ENCODE peak calls at places on chromosomes 6 and 20, in seven cellular contexts. One of them, this sample, is unnamed.

GRCh38 chr20:34938466-34939163 is 17.0 kb downstream of the GSS start:
- DNase-seq in mesenchymal stem cell: no peak
- DNase-seq in IMR-90: no peak
- DNase-seq in hepatocyte: no peak
- DNase-seq in OCI-LY7: no peak
- DNase-seq in K562: no peak
- DNase-seq in neuronal stem cell: no peak
- DNase-seq in this sample: no peak

GRCh38 chr6:158660331-158660730 is 10.5 kb downstream of the SYTL3 start:
- DNase-seq in mesenchymal stem cell: no peak
- DNase-seq in IMR-90: no peak
- DNase-seq in hepatocyte: peak; percentile 71
- DNase-seq in OCI-LY7: peak; percentile 67
- DNase-seq in K562: peak; percentile 70
- DNase-seq in neuronal stem cell: no peak
- DNase-seq in this sample: peak; percentile 74

GRCh38 chr20:22339091-22339881 is 245.1 kb downstream of the FOXA2 start:
- DNase-seq in mesenchymal stem cell: peak; percentile 63
- DNase-seq in IMR-90: peak; percentile 63
- DNase-seq in hepatocyte: peak; percentile 87
- DNase-seq in OCI-LY7: peak; percentile 65
- DNase-seq in K562: peak; percentile 77
- DNase-seq in neuronal stem cell: peak; percentile 71
- DNase-seq in this sample: peak; percentile 86

GRCh38 chr20:21702553-21703467 is 2.7 kb upstream of the PAX1 start:
- DNase-seq in mesenchymal stem cell: peak; percentile 11
- DNase-seq in IMR-90: peak; percentile 3
- DNase-seq in hepatocyte: peak; percentile 81
- DNase-seq in OCI-LY7: no peak
- DNase-seq in K562: peak; percentile 53
- DNase-seq in neuronal stem cell: peak; percentile 86
- DNase-seq in this sample: peak; percentile 83

GRCh38 chr6:17828149-17828548 is 121.4 kb upstream of the NUP153 start:
- DNase-seq in mesenchymal stem cell: no peak
- DNase-seq in IMR-90: no peak
- DNase-seq in hepatocyte: no peak
- DNase-seq in OCI-LY7: no peak
- DNase-seq in K562: no peak
- DNase-seq in neuronal stem cell: no peak
- DNase-seq in this sample: no peak

GRCh38 chr20:46243707-46244628 is 64.3 kb downstream of the CDH22 start:
- DNase-seq in mesenchymal stem cell: no peak
- DNase-seq in IMR-90: peak; percentile 4
- DNase-seq in hepatocyte: no peak
- DNase-seq in OCI-LY7: no peak
- DNase-seq in K562: no peak
- DNase-seq in neuronal stem cell: no peak
- DNase-seq in this sample: no peak

GRCh38 chr20:16574656-16575355 is 1.6 kb upstream of the KIF16B start:
- DNase-seq in mesenchymal stem cell: peak; percentile 84
- DNase-seq in IMR-90: peak; percentile 68
- DNase-seq in hepatocyte: peak; percentile 92
- DNase-seq in OCI-LY7: peak; percentile 86
- DNase-seq in K562: peak; percentile 91
- DNase-seq in neuronal stem cell: peak; percentile 56
- DNase-seq in this sample: peak; percentile 81

GRCh38 chr20:45545351-45545750 is 1.9 kb downstream of the EPPIN start:
- DNase-seq in mesenchymal stem cell: no peak
- DNase-seq in IMR-90: no peak
- DNase-seq in hepatocyte: no peak
- DNase-seq in OCI-LY7: no peak
- DNase-seq in K562: no peak
- DNase-seq in neuronal stem cell: no peak
- DNase-seq in this sample: no peak

GRCh38 chr20:57620274-57620990 is at the start of gene ZBP1:
- DNase-seq in mesenchymal stem cell: no peak
- DNase-seq in IMR-90: no peak
- DNase-seq in hepatocyte: no peak
- DNase-seq in OCI-LY7: peak; percentile 98
- DNase-seq in K562: no peak
- DNase-seq in neuronal stem cell: no peak
- DNase-seq in this sample: peak; percentile 74

GRCh38 chr20:38031957-38032356 is 1.3 kb downstream of the TTI1 start:
- DNase-seq in mesenchymal stem cell: no peak
- DNase-seq in IMR-90: no peak
- DNase-seq in hepatocyte: no peak
- DNase-seq in OCI-LY7: no peak
- DNase-seq in K562: peak; percentile 20
- DNase-seq in neuronal stem cell: no peak
- DNase-seq in this sample: peak; percentile 48

GRCh38 chr20:53938739-53939138 is 131.7 kb downstream of the BCAS1 start:
- DNase-seq in mesenchymal stem cell: no peak
- DNase-seq in IMR-90: no peak
- DNase-seq in hepatocyte: no peak
- DNase-seq in OCI-LY7: no peak
- DNase-seq in K562: no peak
- DNase-seq in neuronal stem cell: no peak
- DNase-seq in this sample: no peak

GRCh38 chr6:54291738-54292137 is 16.5 kb upstream of the TINAG start:
- DNase-seq in mesenchymal stem cell: peak; percentile 76
- DNase-seq in IMR-90: peak; percentile 66
- DNase-seq in hepatocyte: no peak
- DNase-seq in OCI-LY7: no peak
- DNase-seq in K562: no peak
- DNase-seq in neuronal stem cell: no peak
- DNase-seq in this sample: no peak

GRCh38 chr6:3328796-3329195 is 70.0 kb downstream of the PSMG4 start:
- DNase-seq in mesenchymal stem cell: no peak
- DNase-seq in IMR-90: no peak
- DNase-seq in hepatocyte: no peak
- DNase-seq in OCI-LY7: no peak
- DNase-seq in K562: no peak
- DNase-seq in neuronal stem cell: no peak
- DNase-seq in this sample: no peak

GRCh38 chr20:15760217-15760567 is 813.1 kb downstream of the KIF16B start:
- DNase-seq in mesenchymal stem cell: no peak
- DNase-seq in IMR-90: no peak
- DNase-seq in hepatocyte: peak; percentile 5
- DNase-seq in OCI-LY7: no peak
- DNase-seq in K562: no peak
- DNase-seq in neuronal stem cell: no peak
- DNase-seq in this sample: no peak

GRCh38 chr6:107083047-107083768 is 32.1 kb downstream of the BEND3 start:
- DNase-seq in mesenchymal stem cell: no peak
- DNase-seq in IMR-90: no peak
- DNase-seq in hepatocyte: no peak
- DNase-seq in OCI-LY7: no peak
- DNase-seq in K562: no peak
- DNase-seq in neuronal stem cell: no peak
- DNase-seq in this sample: no peak

GRCh38 chr20:37396520-37397075 is 50.7 kb downstream of the SRC start:
- DNase-seq in mesenchymal stem cell: no peak
- DNase-seq in IMR-90: no peak
- DNase-seq in hepatocyte: peak; percentile 71
- DNase-seq in OCI-LY7: no peak
- DNase-seq in K562: peak; percentile 61
- DNase-seq in neuronal stem cell: peak; percentile 92
- DNase-seq in this sample: no peak

DNA sequence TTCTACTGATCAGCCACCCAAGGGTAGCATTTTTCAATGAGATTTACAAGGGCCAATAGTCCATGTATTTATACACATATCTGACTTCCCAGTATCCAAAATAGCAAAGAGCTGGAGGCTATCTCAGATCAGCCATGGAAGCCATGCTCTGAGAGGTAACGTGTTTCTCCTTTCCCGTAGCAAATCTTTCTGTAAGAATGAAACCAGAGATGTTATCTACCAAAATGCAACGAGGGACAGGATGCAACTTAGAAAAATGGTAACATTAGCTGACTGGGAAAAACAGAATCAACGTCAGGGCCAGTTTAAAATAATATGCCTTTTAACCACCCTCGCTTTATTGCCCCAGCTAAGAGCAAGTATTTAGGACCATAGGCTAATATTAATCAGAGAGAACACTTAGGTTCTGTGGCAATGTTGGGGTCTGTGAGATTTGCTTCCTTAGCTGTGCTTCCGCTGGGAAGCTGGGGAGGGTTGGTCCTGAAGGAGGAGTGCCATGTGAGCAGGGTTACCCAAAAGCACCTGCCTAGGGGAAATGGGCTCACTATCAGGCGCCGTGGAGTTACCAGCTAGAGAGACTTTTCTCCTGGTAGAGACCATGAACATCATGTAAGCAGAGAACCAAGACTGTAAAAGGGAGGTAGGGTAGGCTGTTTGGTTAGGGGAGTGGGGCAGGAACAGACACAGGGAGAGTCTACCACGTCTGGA is 1.2 kb downstream of the ZNF831 start:
- DNase-seq in mesenchymal stem cell: no peak
- DNase-seq in IMR-90: no peak
- DNase-seq in hepatocyte: no peak
- DNase-seq in OCI-LY7: peak; percentile 38
- DNase-seq in K562: no peak
- DNase-seq in neuronal stem cell: no peak
- DNase-seq in this sample: no peak
- H3K4me2 ChIP-seq in mesenchymal stem cell: no peak overlapping the region
- H3K4me2 ChIP-seq in IMR-90: no peak overlapping the region
- H3K4me2 ChIP-seq in hepatocyte: no peak overlapping the region
- H3K4me2 ChIP-seq in OCI-LY7: peak overlapping the region; percentile 86
- H3K4me2 ChIP-seq in K562: no peak overlapping the region
- H3K4me2 ChIP-seq in neuronal stem cell: no peak overlapping the region
- H3K4me2 ChIP-seq in this sample: no peak overlapping the region

GRCh38 chr6:29667158-29667557 is 10.3 kb downstream of the MOG start:
- DNase-seq in mesenchymal stem cell: no peak
- DNase-seq in IMR-90: no peak
- DNase-seq in hepatocyte: no peak
- DNase-seq in OCI-LY7: no peak
- DNase-seq in K562: no peak
- DNase-seq in neuronal stem cell: peak; percentile 68
- DNase-seq in this sample: no peak

GRCh38 chr6:29665942-29666825 is 9.3 kb downstream of the MOG start:
- DNase-seq in mesenchymal stem cell: no peak
- DNase-seq in IMR-90: no peak
- DNase-seq in hepatocyte: no peak
- DNase-seq in OCI-LY7: no peak
- DNase-seq in K562: no peak
- DNase-seq in neuronal stem cell: no peak
- DNase-seq in this sample: no peak

GRCh38 chr6:29661071-29661470 is 4.2 kb downstream of the MOG start:
- DNase-seq in mesenchymal stem cell: no peak
- DNase-seq in IMR-90: no peak
- DNase-seq in hepatocyte: no peak
- DNase-seq in OCI-LY7: no peak
- DNase-seq in K562: no peak
- DNase-seq in neuronal stem cell: no peak
- DNase-seq in this sample: no peak

GRCh38 chr6:29666826-29667130 is 9.9 kb downstream of the MOG start:
- DNase-seq in mesenchymal stem cell: no peak
- DNase-seq in IMR-90: no peak
- DNase-seq in hepatocyte: no peak
- DNase-seq in OCI-LY7: no peak
- DNase-seq in K562: no peak
- DNase-seq in neuronal stem cell: no peak
- DNase-seq in this sample: no peak

DNA sequence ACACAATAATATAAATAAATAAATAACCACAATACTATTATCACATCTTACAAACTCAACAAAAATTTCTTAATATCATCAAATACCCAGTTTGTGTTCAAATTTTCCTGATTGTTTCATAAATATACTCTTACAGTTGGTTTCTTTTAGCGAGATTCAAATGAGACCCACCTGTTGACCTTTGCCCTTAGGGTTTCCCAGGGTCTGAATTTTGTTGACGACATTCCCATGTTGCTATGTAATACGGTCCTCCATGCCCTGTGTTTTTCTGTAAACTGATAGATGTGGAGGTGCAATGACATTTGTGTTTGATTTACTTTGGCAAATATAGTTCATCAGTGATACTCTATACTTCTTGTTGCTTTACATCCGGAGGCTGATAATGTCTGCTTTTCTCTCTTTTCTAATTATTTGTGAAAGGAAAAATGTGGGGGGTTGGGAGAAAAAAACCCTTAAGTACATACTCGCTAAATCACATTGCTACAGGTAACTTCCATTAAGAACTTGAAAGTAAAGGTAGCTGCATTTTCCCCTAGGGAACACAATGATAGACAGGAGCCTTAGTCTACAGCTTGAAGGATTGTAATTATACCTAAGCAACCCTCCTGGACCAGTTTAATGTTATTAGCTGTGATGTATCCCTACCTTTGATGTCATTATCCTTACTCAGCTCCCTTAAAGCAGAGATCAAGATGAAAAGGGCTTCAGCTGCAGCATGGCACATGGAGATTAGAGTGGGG is 6.6 kb downstream of the MOG start:
- DNase-seq in mesenchymal stem cell: no peak
- DNase-seq in IMR-90: no peak
- DNase-seq in hepatocyte: no peak
- DNase-seq in OCI-LY7: no peak
- DNase-seq in K562: no peak
- DNase-seq in neuronal stem cell: no peak
- DNase-seq in this sample: no peak
- H3K4me2 ChIP-seq in mesenchymal stem cell: no peak overlapping the region
- H3K4me2 ChIP-seq in IMR-90: no peak overlapping the region
- H3K4me2 ChIP-seq in hepatocyte: no peak overlapping the region
- H3K4me2 ChIP-seq in OCI-LY7: no peak overlapping the region
- H3K4me2 ChIP-seq in K562: no peak overlapping the region
- H3K4me2 ChIP-seq in neuronal stem cell: no peak overlapping the region
- H3K4me2 ChIP-seq in this sample: no peak overlapping the region

DNA sequence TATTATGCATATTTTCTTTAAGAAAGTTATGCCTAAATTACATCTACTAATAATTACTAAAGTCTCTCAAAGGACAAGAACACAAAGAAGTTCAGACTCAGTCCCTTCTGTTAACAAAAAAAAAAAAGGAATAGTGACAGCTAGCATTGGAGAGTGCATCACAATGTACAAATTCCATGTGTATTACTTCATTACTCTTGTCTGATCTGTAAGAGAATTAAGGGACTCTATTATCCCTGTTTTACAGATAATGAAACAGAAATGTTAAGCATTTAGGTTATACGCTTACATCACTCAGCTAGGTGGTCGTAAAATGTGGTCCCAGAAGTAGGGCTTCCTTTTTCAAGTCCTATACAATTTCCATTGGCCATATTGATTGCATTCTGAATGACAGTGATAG is 17.2 kb upstream of the VNN1 start:
- DNase-seq in mesenchymal stem cell: peak; percentile 71
- DNase-seq in IMR-90: peak; percentile 55
- DNase-seq in hepatocyte: no peak
- DNase-seq in OCI-LY7: no peak
- DNase-seq in K562: no peak
- DNase-seq in neuronal stem cell: no peak
- DNase-seq in this sample: no peak
- H3K4me2 ChIP-seq in mesenchymal stem cell: no peak overlapping the region
- H3K4me2 ChIP-seq in IMR-90: peak overlapping the region; percentile 63
- H3K4me2 ChIP-seq in hepatocyte: peak overlapping the region; percentile 9
- H3K4me2 ChIP-seq in OCI-LY7: no peak overlapping the region
- H3K4me2 ChIP-seq in K562: no peak overlapping the region
- H3K4me2 ChIP-seq in neuronal stem cell: no peak overlapping the region
- H3K4me2 ChIP-seq in this sample: no peak overlapping the region

DNA sequence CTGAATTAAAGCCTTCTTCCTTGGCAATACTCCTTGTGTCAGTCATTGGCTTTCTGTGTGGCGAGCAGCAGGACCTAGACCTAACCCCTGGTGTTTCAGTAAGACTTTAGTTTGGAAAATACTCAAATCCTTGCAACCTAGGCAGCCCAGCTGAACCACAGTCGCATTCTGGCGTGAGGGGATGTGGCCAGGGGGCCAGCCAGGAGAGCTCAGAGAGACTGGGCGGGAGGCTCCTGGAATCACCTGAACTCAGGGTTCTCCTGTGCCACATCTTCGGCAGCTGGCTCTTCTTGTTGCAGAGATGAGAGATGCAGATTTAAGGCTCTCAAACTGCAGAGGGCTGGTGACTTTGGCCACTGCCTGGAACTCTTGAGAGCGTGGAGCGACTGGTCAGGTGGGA is 102.7 kb downstream of the SYNDIG1 start:
- DNase-seq in mesenchymal stem cell: no peak
- DNase-seq in IMR-90: no peak
- DNase-seq in hepatocyte: no peak
- DNase-seq in OCI-LY7: no peak
- DNase-seq in K562: no peak
- DNase-seq in neuronal stem cell: no peak
- DNase-seq in this sample: no peak
- H3K4me2 ChIP-seq in mesenchymal stem cell: no peak overlapping the region
- H3K4me2 ChIP-seq in IMR-90: no peak overlapping the region
- H3K4me2 ChIP-seq in hepatocyte: no peak overlapping the region
- H3K4me2 ChIP-seq in OCI-LY7: no peak overlapping the region
- H3K4me2 ChIP-seq in K562: no peak overlapping the region
- H3K4me2 ChIP-seq in neuronal stem cell: no peak overlapping the region
- H3K4me2 ChIP-seq in this sample: no peak overlapping the region

This sample was measured in Karpas-422.